ENCODE peak calls at places on chromosome 5, in seven cellular contexts. One of them, this sample, is unnamed.

GRCh38 chr5:108093186-108093585 is 288.7 kb downstream of the FBXL17 start:
- DNase-seq in brain microvascular endothelial cell: no peak
- DNase-seq in skeletal muscle cell: no peak
- DNase-seq in nephron progenitor cell: no peak
- DNase-seq in mesenchymal stem cell: peak
- DNase-seq in stimulated activated CD4-positive, alpha-beta T cell treated with anti-CD3 and anti-CD28 coated beads, Interleukin-4, amount 100 ng/mL, for 48 hours: no peak
- DNase-seq in activated CD4-positive, CD25-positive, alpha-beta regulatory T cell treated with anti-CD3 and anti-CD28 coated beads, Interleukin-2, amount 50 U/mL, for 16 hours: no peak
- DNase-seq in this sample: no peak

GRCh38 chr5:131514316-131515275 is 120.4 kb downstream of the RAPGEF6 start:
- DNase-seq in brain microvascular endothelial cell: peak
- DNase-seq in stimulated activated CD4-positive, alpha-beta T cell treated with anti-CD3 and anti-CD28 coated beads, Interleukin-4, amount 100 ng/mL, for 48 hours: no peak
- DNase-seq in skeletal muscle cell: no peak
- DNase-seq in mesenchymal stem cell: no peak
- DNase-seq in activated CD4-positive, CD25-positive, alpha-beta regulatory T cell treated with anti-CD3 and anti-CD28 coated beads, Interleukin-2, amount 50 U/mL, for 16 hours: no peak
- DNase-seq in nephron progenitor cell: no peak
- DNase-seq in this sample: no peak

GRCh38 chr5:181263633-181264032 is 2.7 kb upstream of the TRIM52 start:
- DNase-seq in brain microvascular endothelial cell: no peak
- DNase-seq in skeletal muscle cell: no peak
- DNase-seq in activated CD4-positive, CD25-positive, alpha-beta regulatory T cell treated with anti-CD3 and anti-CD28 coated beads, Interleukin-2, amount 50 U/mL, for 16 hours: no peak
- DNase-seq in stimulated activated CD4-positive, alpha-beta T cell treated with anti-CD3 and anti-CD28 coated beads, Interleukin-4, amount 100 ng/mL, for 48 hours: no peak
- DNase-seq in mesenchymal stem cell: no peak
- DNase-seq in nephron progenitor cell: no peak
- DNase-seq in this sample: no peak

GRCh38 chr5:5521029-5521428 is 98.6 kb downstream of the ICE1 start:
- DNase-seq in stimulated activated CD4-positive, alpha-beta T cell treated with anti-CD3 and anti-CD28 coated beads, Interleukin-4, amount 100 ng/mL, for 48 hours: no peak
- DNase-seq in mesenchymal stem cell: no peak
- DNase-seq in brain microvascular endothelial cell: no peak
- DNase-seq in nephron progenitor cell: no peak
- DNase-seq in skeletal muscle cell: no peak
- DNase-seq in activated CD4-positive, CD25-positive, alpha-beta regulatory T cell treated with anti-CD3 and anti-CD28 coated beads, Interleukin-2, amount 50 U/mL, for 16 hours: no peak
- DNase-seq in this sample: no peak

GRCh38 chr5:43400082-43400481 is 12.1 kb downstream of the CCL28 start:
- DNase-seq in stimulated activated CD4-positive, alpha-beta T cell treated with anti-CD3 and anti-CD28 coated beads, Interleukin-4, amount 100 ng/mL, for 48 hours: no peak
- DNase-seq in brain microvascular endothelial cell: no peak
- DNase-seq in skeletal muscle cell: no peak
- DNase-seq in nephron progenitor cell: no peak
- DNase-seq in mesenchymal stem cell: peak
- DNase-seq in activated CD4-positive, CD25-positive, alpha-beta regulatory T cell treated with anti-CD3 and anti-CD28 coated beads, Interleukin-2, amount 50 U/mL, for 16 hours: no peak
- DNase-seq in this sample: no peak

GRCh38 chr5:35003018-35003957 is 44.5 kb downstream of the AGXT2 start:
- DNase-seq in skeletal muscle cell: no peak
- DNase-seq in activated CD4-positive, CD25-positive, alpha-beta regulatory T cell treated with anti-CD3 and anti-CD28 coated beads, Interleukin-2, amount 50 U/mL, for 16 hours: peak
- DNase-seq in mesenchymal stem cell: peak
- DNase-seq in brain microvascular endothelial cell: peak
- DNase-seq in nephron progenitor cell: peak
- DNase-seq in stimulated activated CD4-positive, alpha-beta T cell treated with anti-CD3 and anti-CD28 coated beads, Interleukin-4, amount 100 ng/mL, for 48 hours: peak
- DNase-seq in this sample: peak

GRCh38 chr5:53030828-53031425 is 41.8 kb downstream of the ITGA2 start:
- DNase-seq in nephron progenitor cell: no peak
- DNase-seq in mesenchymal stem cell: no peak
- DNase-seq in stimulated activated CD4-positive, alpha-beta T cell treated with anti-CD3 and anti-CD28 coated beads, Interleukin-4, amount 100 ng/mL, for 48 hours: no peak
- DNase-seq in activated CD4-positive, CD25-positive, alpha-beta regulatory T cell treated with anti-CD3 and anti-CD28 coated beads, Interleukin-2, amount 50 U/mL, for 16 hours: no peak
- DNase-seq in brain microvascular endothelial cell: no peak
- DNase-seq in skeletal muscle cell: no peak
- DNase-seq in this sample: no peak

GRCh38 chr5:120372899-120373298 is 91.2 kb upstream of the PRR16 start:
- DNase-seq in activated CD4-positive, CD25-positive, alpha-beta regulatory T cell treated with anti-CD3 and anti-CD28 coated beads, Interleukin-2, amount 50 U/mL, for 16 hours: no peak
- DNase-seq in brain microvascular endothelial cell: peak
- DNase-seq in mesenchymal stem cell: peak
- DNase-seq in stimulated activated CD4-positive, alpha-beta T cell treated with anti-CD3 and anti-CD28 coated beads, Interleukin-4, amount 100 ng/mL, for 48 hours: no peak
- DNase-seq in nephron progenitor cell: no peak
- DNase-seq in skeletal muscle cell: no peak
- DNase-seq in this sample: no peak

This sample was measured in tibial nerve.